ENCODE peak calls at places on chromosomes 7 and 10, in five cellular contexts. Y is H9, U is mesenchymal stem cell, I is IMR-90, S is H1. B is an unnamed sample.

GRCh38 chr10:104208730-104209129 is 23.4 kb downstream of the CFAP43 start:
- DNase-seq in S (no peak), I (no peak), U (no peak), Y (no peak), B (no peak)

GRCh38 chr10:112286837-112287818 is 3.9 kb downstream of the TECTB start:
- DNase-seq in U (no peak), S (no peak), Y (no peak), I (no peak), B (no peak)

GRCh38 chr10:84179059-84179710 is 5.6 kb downstream of the GPR15LG start:
- DNase-seq in I (peak; percentile 27), S (no peak), Y (no peak), U (peak; percentile 24), B (no peak)

GRCh38 chr10:14414901-14415300 is 84.2 kb upstream of the FRMD4A start:
- DNase-seq in S (no peak), U (no peak), Y (no peak), I (peak; percentile 85), B (no peak)

GRCh38 chr10:110207805-110208613 is 604 bp downstream of the MXI1 start:
- DNase-seq in S (peak; percentile 67), I (peak; percentile 17), Y (peak; percentile 57), U (peak; percentile 62), B (peak; percentile 48)

GRCh38 chr10:31702005-31702404 is 226.6 kb downstream of the ARHGAP12 start:
- DNase-seq in I (no peak), U (no peak), S (no peak), Y (no peak), B (no peak)

GRCh38 chr7:98685541-98685940 is 68.5 kb downstream of the NPTX2 start:
- DNase-seq in Y (no peak), U (no peak), I (no peak), S (no peak), B (no peak)

GRCh38 chr7:91085175-91085574 is 179.1 kb upstream of the FZD1 start:
- DNase-seq in U (no peak), Y (no peak), S (no peak), I (no peak), B (no peak)

GRCh38 chr10:19654576-19654975 is 161.7 kb upstream of the PLXDC2 start:
- DNase-seq in S (no peak), Y (no peak), I (peak; percentile 87), U (peak; percentile 78), B (no peak)

GRCh38 chr7:152674860-152675760 is 831 bp downstream of the XRCC2 start:
- DNase-seq in U (peak; percentile 74), Y (no peak), S (no peak), I (peak; percentile 29), B (no peak)

GRCh38 chr10:34726862-34727261 is 88.2 kb downstream of the PARD3 start:
- DNase-seq in I (no peak), U (no peak), S (no peak), Y (no peak), B (no peak)

GRCh38 chr10:34727595-34728033 is 87.5 kb downstream of the PARD3 start:
- DNase-seq in I (no peak), U (peak; percentile 21), S (no peak), Y (no peak), B (no peak)

GRCh38 chr10:34721201-34721840 is 93.8 kb downstream of the PARD3 start:
- DNase-seq in Y (no peak), I (peak; percentile 68), S (no peak), U (peak; percentile 80), B (no peak)

GRCh38 chr10:34722404-34722803 is 92.7 kb downstream of the PARD3 start:
- DNase-seq in U (no peak), Y (no peak), S (peak; percentile 19), I (no peak), B (no peak)

DNA sequence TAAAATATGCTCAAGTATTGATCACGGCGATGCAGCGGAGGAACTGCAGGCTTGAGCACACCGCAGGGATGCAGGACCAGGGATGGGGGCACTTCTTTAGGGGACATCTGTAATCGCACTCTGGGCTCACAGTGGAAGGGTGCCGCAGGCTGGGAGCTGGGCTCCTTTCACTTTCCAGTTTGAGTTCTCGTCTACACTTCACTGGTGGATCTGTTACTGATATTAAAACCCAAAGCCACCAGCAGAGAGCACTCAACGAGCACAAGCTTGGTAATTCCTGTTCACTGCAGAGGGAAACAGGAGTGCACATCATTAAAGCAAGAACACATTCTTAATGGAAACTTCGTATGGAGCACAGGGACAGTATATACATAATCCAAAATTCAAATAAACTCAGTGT is 91.3 kb downstream of the PARD3 start:
- DNase-seq in I (peak; percentile 78), Y (no peak), U (peak; percentile 79), S (peak; percentile 40), B (no peak)
- H3K4me2 ChIP-seq in I (peak overlapping the region; percentile 70), Y (no peak overlapping the region), U (no peak overlapping the region), S (no peak overlapping the region), B (no peak overlapping the region)

GRCh38 chr7:134374791-134375190 is 58.1 kb upstream of the SLC35B4 start:
- DNase-seq in Y (no peak), I (no peak), U (no peak), S (no peak), B (no peak)

GRCh38 chr7:134372858-134373257 is 56.1 kb upstream of the SLC35B4 start:
- DNase-seq in I (no peak), Y (no peak), S (no peak), U (no peak), B (no peak)

GRCh38 chr7:134375206-134375605 is 58.5 kb upstream of the SLC35B4 start:
- DNase-seq in I (no peak), Y (no peak), S (no peak), U (no peak), B (no peak)

GRCh38 chr7:134376693-134377092 is 60.0 kb upstream of the SLC35B4 start:
- DNase-seq in S (no peak), U (no peak), I (no peak), Y (no peak), B (no peak)

GRCh38 chr7:134374291-134374690 is 57.6 kb upstream of the SLC35B4 start:
- DNase-seq in S (no peak), Y (no peak), I (no peak), U (no peak), B (no peak)
- H3K9ac ChIP-seq in S (no peak overlapping the region), Y (no peak overlapping the region), I (no peak overlapping the region), U (no peak overlapping the region), B (no peak overlapping the region)

DNA sequence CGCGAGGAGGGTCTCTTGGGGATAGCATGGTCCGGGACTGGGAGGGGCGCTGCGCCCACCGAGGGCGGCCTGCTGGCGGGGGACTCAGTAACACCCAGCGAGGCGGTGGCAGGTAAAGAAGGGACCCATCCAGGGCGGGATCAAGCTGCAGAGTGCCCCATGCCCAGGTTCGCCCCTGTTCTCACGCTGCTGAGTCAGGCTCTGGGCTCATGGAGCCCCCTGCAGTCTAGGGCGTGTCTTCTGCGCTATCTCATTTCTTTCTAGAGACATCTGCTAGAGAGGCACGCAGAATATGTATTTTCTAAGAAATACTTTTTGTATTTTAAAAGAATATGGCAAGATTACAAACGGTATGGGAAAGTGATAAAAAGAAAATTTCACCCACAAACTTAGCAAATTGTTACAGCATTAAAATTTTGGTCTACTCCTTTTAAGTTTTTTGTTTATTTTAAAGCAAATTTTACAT is 933 bp downstream of the EPDR1 start:
- DNase-seq in S (no peak), Y (peak; percentile 68), U (peak; percentile 12), I (no peak), B (peak; percentile 18)
- H3K4ac ChIP-seq in S (no peak overlapping the region), Y (no peak overlapping the region), U (no peak overlapping the region), I (no peak overlapping the region), B (no peak overlapping the region)

DNA sequence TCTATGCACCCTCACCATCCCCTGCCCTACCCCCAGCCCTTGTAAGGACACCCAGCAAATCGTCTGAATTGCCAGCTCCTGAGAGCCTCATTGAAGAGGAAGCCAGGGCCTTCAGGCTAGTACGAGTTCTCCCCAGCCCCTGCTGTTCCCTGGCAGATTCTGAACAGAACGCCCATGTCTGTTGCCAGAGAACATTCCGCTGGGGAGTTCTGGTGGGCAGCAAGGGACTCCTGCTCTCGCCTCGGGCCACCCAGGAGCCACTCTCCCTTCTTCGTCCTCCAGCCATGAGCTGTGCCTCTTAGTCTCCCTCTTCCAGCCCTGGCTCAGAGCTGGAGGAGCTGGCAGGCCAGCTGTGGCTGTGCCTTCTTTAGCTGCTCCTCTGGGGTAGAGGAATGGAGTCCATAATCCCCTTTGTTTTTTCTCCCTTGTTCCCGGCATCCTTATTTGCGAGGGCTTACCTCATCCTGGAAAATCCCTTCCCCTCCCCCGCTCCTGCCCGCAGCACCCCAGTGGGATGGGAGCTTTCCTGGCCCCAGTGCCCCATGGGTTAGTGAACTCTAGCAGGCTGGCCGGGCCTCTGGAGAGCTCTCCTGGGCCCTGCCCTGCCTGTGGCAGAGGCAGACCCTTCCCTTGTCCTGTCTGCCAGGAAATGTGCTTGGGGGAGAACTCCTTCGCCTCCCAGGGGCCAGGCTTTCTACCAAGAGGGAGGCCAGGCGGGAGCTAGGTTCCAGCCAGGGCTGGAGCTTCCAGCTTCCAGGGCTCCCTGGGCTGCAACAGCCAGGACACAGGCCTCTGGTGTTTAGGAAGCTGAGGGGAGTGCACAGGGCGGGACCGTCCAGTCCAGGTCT is 16.6 kb upstream of the TRIM8 start:
- DNase-seq in Y (peak; percentile 71), S (peak; percentile 84), I (peak; percentile 78), U (peak; percentile 86), B (peak; percentile 75)
- H3K4me2 ChIP-seq in Y (no peak overlapping the region), S (peak overlapping the region; percentile 45), I (peak overlapping the region; percentile 4), U (no peak overlapping the region), B (no peak overlapping the region)

DNA sequence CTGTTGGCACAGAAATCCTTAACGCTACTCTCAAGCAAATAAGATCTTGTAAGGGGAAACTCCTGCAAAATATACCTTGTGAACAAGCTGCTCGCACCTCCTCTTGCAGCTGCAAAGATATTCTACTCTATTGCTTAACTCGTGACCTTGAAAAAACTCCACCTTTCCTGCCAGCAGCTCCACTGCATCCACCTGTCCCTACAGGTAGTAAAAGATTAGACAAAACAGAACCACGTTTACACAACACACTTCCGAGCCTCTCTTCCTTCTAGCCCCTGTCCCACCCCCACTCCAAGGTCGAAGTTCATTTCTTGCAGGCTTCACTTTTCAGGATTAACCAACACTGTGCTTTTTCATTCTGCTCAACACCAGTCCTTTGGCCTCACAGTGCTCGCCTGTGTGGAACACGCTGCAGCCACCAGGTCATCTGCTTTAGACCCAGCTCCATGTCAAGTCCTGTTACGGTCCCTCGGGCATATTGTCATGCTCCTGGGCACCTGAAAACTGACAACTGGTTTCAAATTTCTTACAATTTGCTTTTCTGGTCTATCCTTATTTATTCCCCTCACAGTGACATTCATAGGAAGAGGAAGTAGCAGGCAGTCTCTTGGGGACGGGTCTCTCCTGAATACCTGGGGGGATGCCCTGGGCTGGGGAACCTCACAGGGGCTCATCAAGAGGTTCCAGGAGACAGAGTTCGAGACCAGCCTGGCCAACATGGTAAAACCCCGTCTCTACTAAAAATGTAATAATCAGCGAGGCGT is 165.8 kb upstream of the KLF14 start:
- DNase-seq in Y (no peak), S (no peak), U (peak; percentile 37), I (no peak), B (no peak)
- H3K9ac ChIP-seq in Y (no peak overlapping the region), S (no peak overlapping the region), U (peak overlapping the region; percentile 91), I (peak overlapping the region; percentile 12), B (no peak overlapping the region)

GRCh38 chr7:7791523-7791922 is 73.1 kb upstream of the RPA3 start:
- DNase-seq in S (no peak), I (no peak), Y (no peak), U (no peak), B (no peak)
- H3K4ac ChIP-seq in S (no peak overlapping the region), I (no peak overlapping the region), Y (no peak overlapping the region), U (no peak overlapping the region), B (no peak overlapping the region)

B was measured in neuronal stem cell.